ENCODE peak calls at places on chromosomes 3 and 15, in ten cellular contexts. K is activated T-helper 1 cell treated with Interleukin-2 at 50 U/mL for 16 hours, O is EL, G is H9, A is activated T-cell treated with anti-CD3 and anti-CD28 coated beads for 1 hour, U is HTR-8/SVneo, N is RPMI7951, D is NCI-H2081, M is lower leg skin, X is GM04504. H is an unnamed sample.

GRCh38 chr3:140117111-140117526 is 182.1 kb downstream of the CLSTN2 start:
- DNase-seq in D (no peak), M (no peak), N (peak; percentile 40), X (no peak), K (no peak), G (peak; percentile 33), A (no peak), O (peak; percentile 3), U (no peak), H (no peak)

GRCh38 chr3:119293761-119294401 is at the start of gene ARHGAP31:
- DNase-seq in N (peak; percentile 77), M (peak; percentile 93), X (peak; percentile 40), D (peak; percentile 22), G (peak; percentile 73), U (peak; percentile 53), O (peak; percentile 79), A (peak; percentile 62), K (peak; percentile 75), H (peak; percentile 65)

GRCh38 chr3:186283651-186284445 is 78.2 kb downstream of the DGKG start:
- DNase-seq in N (peak; percentile 79), M (peak; percentile 68), K (no peak), G (no peak), O (peak; percentile 89), X (peak; percentile 74), U (no peak), A (no peak), D (no peak), H (no peak)

GRCh38 chr3:194396561-194396896 is 2.5 kb downstream of the GP5 start:
- DNase-seq in D (no peak), M (no peak), G (no peak), A (no peak), O (no peak), U (no peak), K (no peak), N (no peak), X (no peak), H (no peak)

GRCh38 chr15:71093089-71094024 is 21.9 kb upstream of the THSD4 start:
- DNase-seq in A (no peak), G (no peak), U (peak; percentile 77), N (peak; percentile 91), O (peak; percentile 87), X (no peak), M (no peak), K (no peak), D (peak; percentile 12), H (no peak)

GRCh38 chr3:177491301-177492031 is 294.2 kb upstream of the TBL1XR1 start:
- DNase-seq in A (no peak), G (no peak), M (no peak), U (no peak), O (peak; percentile 54), K (no peak), D (peak; percentile 30), X (no peak), N (peak; percentile 98), H (peak; percentile 100)

GRCh38 chr15:65558336-65558735 is 28.1 kb downstream of the HACD3 start:
- DNase-seq in O (peak; percentile 65), N (peak; percentile 7), K (no peak), X (peak; percentile 17), M (no peak), U (no peak), G (no peak), A (no peak), D (no peak), H (no peak)

GRCh38 chr3:139111392-139112229 is 66.9 kb upstream of the PRR23C start:
- DNase-seq in X (peak; percentile 33), A (peak; percentile 45), N (peak; percentile 74), U (peak; percentile 59), M (peak; percentile 91), O (peak; percentile 58), G (peak; percentile 73), D (peak; percentile 59), K (peak; percentile 6), H (peak; percentile 66)

GRCh38 chr3:11558002-11558401 is 85.7 kb downstream of the VGLL4 start:
- DNase-seq in O (peak; percentile 74), G (no peak), M (no peak), N (peak; percentile 86), D (no peak), U (no peak), A (no peak), K (no peak), X (peak; percentile 55), H (no peak)

H was measured in SK-MEL-5.